ENCODE peak calls at places on chromosomes 5 and 9, in eight cellular contexts. N is suprapubic skin, C is fibroblast of lung, I is A549, A is cardiac muscle cell, X is adrenal gland, F is upper lobe of right lung, V is heart left ventricle. K is an unnamed sample.
A peak's percentile ranks its signal among the peaks of the same experiment; 100 is the strongest.

GRCh38 chr9:114185570-114185969 is 30.2 kb downstream of the COL27A1 start:
- DNase-seq in N (no peak), F (no peak), A (no peak), I (no peak), C (no peak), X (no peak), V (no peak), K (no peak)

GRCh38 chr5:92687793-92688467 is 893.1 kb downstream of the NR2F1-AS1 start:
- DNase-seq in F (no peak), X (no peak), C (peak; percentile 68), N (no peak), I (peak; percentile 61), V (no peak), A (peak; percentile 51), K (peak; percentile 33)

GRCh38 chr9:79007701-79008483 is 563.9 kb upstream of the TLE4 start:
- DNase-seq in F (no peak), X (no peak), A (no peak), V (no peak), C (no peak), I (no peak), N (no peak), K (no peak)

GRCh38 chr5:74394924-74395880 is 245.3 kb downstream of the ENC1 start:
- DNase-seq in X (no peak), A (no peak), I (no peak), C (no peak), N (no peak), F (no peak), V (no peak), K (peak; percentile 23)

GRCh38 chr5:169020102-169020501 is 280.8 kb downstream of the SLIT3 start:
- DNase-seq in V (no peak), F (no peak), C (peak; percentile 52), I (peak; percentile 58), A (peak; percentile 25), X (no peak), N (no peak), K (peak; percentile 24)

GRCh38 chr5:116759860-116760644 is 185.4 kb upstream of the SEMA6A start:
- DNase-seq in X (no peak), V (no peak), N (no peak), A (no peak), F (no peak), C (peak; percentile 72), I (no peak), K (no peak)

GRCh38 chr5:52796507-52797103 is 8.9 kb downstream of the ITGA1 start:
- DNase-seq in N (no peak), C (no peak), F (no peak), X (no peak), V (no peak), I (no peak), A (no peak), K (no peak)

GRCh38 chr9:126615251-126615790 is 1.6 kb downstream of the LMX1B start:
- DNase-seq in I (no peak), A (no peak), C (peak; percentile 29), X (no peak), F (peak; percentile 66), V (peak; percentile 50), N (peak; percentile 61), K (no peak)

GRCh38 chr9:109203761-109204360 is 36.8 kb upstream of the FRRS1L start:
- DNase-seq in V (no peak), F (no peak), N (no peak), I (no peak), A (no peak), X (no peak), C (no peak), K (no peak)

GRCh38 chr9:130106860-130107848 is 53.4 kb downstream of the GPR107 start:
- DNase-seq in X (peak; percentile 86), N (peak; percentile 83), I (peak; percentile 72), A (peak; percentile 91), F (peak; percentile 80), C (peak; percentile 91), V (peak; percentile 69), K (peak; percentile 89)

GRCh38 chr5:15740383-15740782 is 240.4 kb downstream of the FBXL7 start:
- DNase-seq in N (no peak), C (no peak), F (no peak), V (no peak), X (no peak), A (no peak), I (no peak), K (no peak)

GRCh38 chr9:126151671-126152050 is 175.0 kb upstream of the MVB12B start:
- DNase-seq in I (no peak), X (no peak), V (no peak), F (peak; percentile 58), A (no peak), N (no peak), C (peak; percentile 4), K (no peak)

GRCh38 chr5:669842-670395 is 23.2 kb downstream of the TPPP start:
- DNase-seq in V (peak; percentile 27), X (peak; percentile 13), F (peak; percentile 61), I (no peak), A (no peak), C (no peak), N (no peak), K (peak; percentile 23)

GRCh38 chr9:95284667-95285066 is 32.8 kb downstream of the FANCC start:
- DNase-seq in N (no peak), A (no peak), F (no peak), X (no peak), I (no peak), V (no peak), C (no peak), K (no peak)

GRCh38 chr5:139847790-139848507 is 52.3 kb downstream of the PSD2 start:
- DNase-seq in N (peak; percentile 75), C (peak; percentile 40), V (peak; percentile 46), I (peak; percentile 35), A (peak; percentile 41), F (peak; percentile 79), X (peak; percentile 56), K (peak; percentile 66)

GRCh38 chr5:10355071-10355889 is 1.8 kb downstream of the MARCHF6 start:
- DNase-seq in C (peak; percentile 85), V (no peak), A (no peak), I (no peak), N (no peak), F (no peak), X (no peak), K (no peak)

GRCh38 chr5:127014573-127014972 is 15.8 kb downstream of the MARCHF3 start:
- DNase-seq in I (no peak), C (no peak), X (no peak), F (no peak), N (no peak), A (no peak), V (no peak), K (no peak)

GRCh38 chr5:1668141-1668721 is 131.4 kb downstream of the MRPL36 start:
- DNase-seq in C (no peak), I (no peak), F (no peak), N (no peak), X (peak; percentile 49), A (no peak), V (no peak), K (no peak)

DNA sequence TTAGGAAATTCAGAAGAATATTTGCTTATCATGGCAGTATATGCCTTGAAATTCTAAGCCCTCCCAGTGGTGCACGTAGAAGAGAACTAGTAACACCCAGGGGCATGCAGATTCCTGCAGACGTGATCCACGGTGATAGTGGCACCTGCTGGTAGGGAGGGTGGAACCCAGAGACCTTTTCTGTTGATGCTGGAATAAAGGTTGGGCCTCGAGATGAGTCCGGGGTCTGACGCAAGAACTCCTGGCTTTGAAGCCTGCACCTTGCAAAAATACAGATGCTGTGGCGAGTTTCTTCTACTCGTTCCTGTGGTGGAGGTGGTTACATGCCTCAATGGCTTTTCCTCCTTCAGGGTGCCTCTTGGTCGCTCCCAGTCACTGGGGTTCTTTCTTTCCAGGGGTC is 39.5 kb upstream of the PHF2 start:
- DNase-seq in C (no peak), V (no peak), X (no peak), F (no peak), I (peak; percentile 13), N (no peak), A (no peak), K (no peak)
- TF ChIP-seq CTCF in C (no peak), V (no peak), X (no peak), F (no peak), I (no peak), N (no peak), A (no peak), K (peak; percentile 16)

DNA sequence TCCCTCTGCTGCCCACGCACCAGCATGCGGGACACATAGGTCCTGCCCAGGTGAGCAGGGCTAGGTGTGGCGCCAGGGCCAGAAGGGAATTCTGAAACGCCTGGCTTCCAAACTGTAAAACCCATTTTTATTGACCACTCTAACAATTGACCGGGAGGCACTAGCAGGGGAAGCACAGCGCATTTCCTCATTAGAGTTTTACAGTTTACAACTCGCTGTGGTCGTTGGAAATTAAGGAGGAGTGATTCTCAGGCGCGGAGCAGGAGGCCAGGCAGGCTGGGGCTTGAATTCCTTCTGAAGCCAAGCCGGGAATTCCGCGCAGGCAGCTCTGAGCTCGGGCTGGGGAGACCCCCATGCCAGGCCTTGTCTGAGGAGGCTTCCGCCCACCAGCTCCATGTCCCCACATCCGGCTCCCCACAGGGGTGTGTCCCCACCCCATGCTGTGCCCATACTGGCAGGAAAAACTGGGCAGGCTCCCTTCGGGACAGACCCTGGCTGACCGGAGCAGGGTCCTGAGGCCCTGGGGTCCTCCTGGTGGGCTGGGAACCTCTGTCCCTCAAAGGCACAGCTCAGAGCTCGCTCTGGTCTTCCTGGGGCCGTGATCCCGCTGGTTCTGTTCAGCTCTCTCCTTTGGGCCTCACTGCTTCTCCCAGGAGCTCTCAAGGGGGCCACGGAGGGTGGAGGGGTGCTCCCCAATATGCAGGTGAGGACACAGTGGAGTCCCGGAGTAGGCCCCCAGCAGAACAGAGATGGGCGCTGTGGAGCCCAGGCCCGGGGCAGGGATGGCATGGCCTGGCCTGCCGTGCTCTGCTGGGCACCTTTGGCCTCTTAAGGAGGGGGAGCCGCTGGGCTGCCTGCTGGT is 1.2 kb upstream of the NRARP start:
- DNase-seq in I (no peak), V (peak; percentile 28), F (peak; percentile 66), A (no peak), N (peak; percentile 75), C (no peak), X (peak; percentile 24), K (peak; percentile 10)
- H3K4me3 ChIP-seq in I (no peak overlapping the region), V (peak overlapping the region; percentile 68), F (peak overlapping the region; percentile 49), A (no peak overlapping the region), N (peak overlapping the region; percentile 62), C (no peak overlapping the region), X (no peak overlapping the region), K (no peak overlapping the region)

DNA sequence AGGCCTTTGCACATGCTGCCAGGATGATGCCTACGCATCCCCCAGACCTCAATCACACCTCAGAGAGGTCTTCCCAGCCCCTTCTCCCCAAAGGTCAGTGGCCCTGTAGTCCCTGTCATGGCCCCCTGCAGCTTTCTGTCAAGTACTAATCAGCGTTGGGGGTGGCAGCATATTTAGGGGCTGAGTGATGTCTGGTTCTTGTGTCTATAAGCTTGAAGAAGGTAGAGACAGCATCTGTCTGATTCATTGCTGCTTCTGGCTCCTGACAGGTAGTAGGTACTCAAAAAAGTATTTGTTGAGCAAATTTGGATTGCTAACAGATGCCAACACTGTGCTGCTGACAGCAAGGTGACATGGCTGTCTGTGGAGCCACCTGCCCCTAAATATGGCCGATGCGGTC is 51.6 kb upstream of the RPL26L1 start:
- DNase-seq in N (no peak), V (no peak), A (no peak), I (peak; percentile 54), X (no peak), F (no peak), C (no peak), K (no peak)
- H3K4me1 ChIP-seq in N (peaks cover 40% of the 10 kb centered on the region), V (peaks cover 29% of the 10 kb centered on the region), A (no peaks in the 10 kb centered on the region), I (peaks cover 88% of the 10 kb centered on the region), X (peaks cover 23% of the 10 kb centered on the region), F (peaks cover 32% of the 10 kb centered on the region), C (peaks cover 35% of the 10 kb centered on the region), K (peaks cover 13% of the 10 kb centered on the region)

DNA sequence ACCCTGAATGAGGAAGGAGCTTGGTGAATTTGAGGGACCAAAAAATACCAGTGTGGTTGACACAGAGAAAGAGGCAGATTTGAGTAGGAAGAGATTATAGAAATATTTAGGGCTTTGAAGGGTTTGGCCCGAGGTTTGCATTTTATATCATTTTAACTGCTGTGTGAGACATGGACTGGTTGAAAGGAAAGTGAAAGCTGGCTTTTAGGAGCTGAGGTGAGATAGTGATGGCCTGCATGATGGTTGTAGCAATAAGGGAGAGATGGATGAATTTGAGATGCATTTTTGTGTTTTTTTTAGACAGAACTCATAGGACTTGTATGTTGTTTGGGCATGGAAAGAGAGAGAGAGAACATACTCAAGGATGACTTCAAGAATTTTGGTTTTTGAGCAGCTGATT is 21.7 kb downstream of the FER start:
- DNase-seq in X (no peak), F (no peak), A (no peak), C (no peak), N (no peak), V (no peak), I (no peak), K (no peak)
- TF ChIP-seq CTCF in X (no peak), F (no peak), A (no peak), C (no peak), N (no peak), V (no peak), I (no peak), K (no peak)

K was measured in BE2C.